ENCODE peak calls at places on chromosomes 1 and 21, in nine cellular contexts. One of them, this sample, is unnamed.

GRCh38 chr1:64745181-64745985 is 508 bp downstream of the RAVER2 start:
- DNase-seq in mesothelial cell of epicardium: peak
- DNase-seq in endothelial cell: peak
- DNase-seq in HCT116: no peak
- DNase-seq in HFF-Myc: peak
- DNase-seq in pancreas: no peak
- DNase-seq in progenitor cell of endocrine pancreas: peak
- DNase-seq in foreskin fibroblast: no peak
- DNase-seq in IMR-90: no peak
- DNase-seq in this sample: peak

GRCh38 chr21:17461014-17461413 is 51.8 kb upstream of the CXADR start:
- DNase-seq in HCT116: no peak
- DNase-seq in HFF-Myc: peak
- DNase-seq in progenitor cell of endocrine pancreas: no peak
- DNase-seq in mesothelial cell of epicardium: no peak
- DNase-seq in pancreas: no peak
- DNase-seq in endothelial cell: no peak
- DNase-seq in IMR-90: peak
- DNase-seq in foreskin fibroblast: peak
- DNase-seq in this sample: no peak

GRCh38 chr1:26627959-26628358 is 67.9 kb upstream of the ARID1A start:
- DNase-seq in foreskin fibroblast: no peak
- DNase-seq in progenitor cell of endocrine pancreas: no peak
- DNase-seq in HFF-Myc: no peak
- DNase-seq in IMR-90: no peak
- DNase-seq in pancreas: no peak
- DNase-seq in mesothelial cell of epicardium: no peak
- DNase-seq in HCT116: no peak
- DNase-seq in endothelial cell: no peak
- DNase-seq in this sample: no peak

GRCh38 chr1:66372522-66373071 is 161.4 kb upstream of the SGIP1 start:
- DNase-seq in HCT116: no peak
- DNase-seq in endothelial cell: no peak
- DNase-seq in HFF-Myc: no peak
- DNase-seq in foreskin fibroblast: no peak
- DNase-seq in mesothelial cell of epicardium: no peak
- DNase-seq in pancreas: no peak
- DNase-seq in IMR-90: no peak
- DNase-seq in progenitor cell of endocrine pancreas: no peak
- DNase-seq in this sample: no peak

GRCh38 chr1:151504252-151504651 is 6.9 kb upstream of the CGN start:
- DNase-seq in progenitor cell of endocrine pancreas: no peak
- DNase-seq in foreskin fibroblast: no peak
- DNase-seq in mesothelial cell of epicardium: no peak
- DNase-seq in IMR-90: no peak
- DNase-seq in HFF-Myc: no peak
- DNase-seq in endothelial cell: no peak
- DNase-seq in HCT116: no peak
- DNase-seq in pancreas: no peak
- DNase-seq in this sample: no peak

GRCh38 chr1:75233302-75233929 is 99.2 kb downstream of the LHX8 start:
- DNase-seq in HFF-Myc: peak
- DNase-seq in mesothelial cell of epicardium: no peak
- DNase-seq in endothelial cell: peak
- DNase-seq in foreskin fibroblast: peak
- DNase-seq in HCT116: peak
- DNase-seq in pancreas: no peak
- DNase-seq in progenitor cell of endocrine pancreas: no peak
- DNase-seq in IMR-90: peak
- DNase-seq in this sample: no peak

GRCh38 chr1:112735752-112736151 is 20.6 kb upstream of the PPM1J start:
- DNase-seq in foreskin fibroblast: peak
- DNase-seq in HCT116: peak
- DNase-seq in endothelial cell: no peak
- DNase-seq in mesothelial cell of epicardium: no peak
- DNase-seq in pancreas: no peak
- DNase-seq in progenitor cell of endocrine pancreas: no peak
- DNase-seq in IMR-90: peak
- DNase-seq in HFF-Myc: peak
- DNase-seq in this sample: no peak

GRCh38 chr1:19329611-19330010 is 17.5 kb downstream of the SLC66A1 start:
- DNase-seq in HFF-Myc: no peak
- DNase-seq in mesothelial cell of epicardium: no peak
- DNase-seq in endothelial cell: no peak
- DNase-seq in pancreas: no peak
- DNase-seq in foreskin fibroblast: peak
- DNase-seq in IMR-90: no peak
- DNase-seq in progenitor cell of endocrine pancreas: no peak
- DNase-seq in HCT116: no peak
- DNase-seq in this sample: no peak

GRCh38 chr1:12083766-12084165 is 20.7 kb downstream of the TNFRSF8 start:
- DNase-seq in progenitor cell of endocrine pancreas: no peak
- DNase-seq in IMR-90: peak
- DNase-seq in HCT116: no peak
- DNase-seq in foreskin fibroblast: peak
- DNase-seq in pancreas: no peak
- DNase-seq in mesothelial cell of epicardium: no peak
- DNase-seq in HFF-Myc: no peak
- DNase-seq in endothelial cell: no peak
- DNase-seq in this sample: no peak

DNA sequence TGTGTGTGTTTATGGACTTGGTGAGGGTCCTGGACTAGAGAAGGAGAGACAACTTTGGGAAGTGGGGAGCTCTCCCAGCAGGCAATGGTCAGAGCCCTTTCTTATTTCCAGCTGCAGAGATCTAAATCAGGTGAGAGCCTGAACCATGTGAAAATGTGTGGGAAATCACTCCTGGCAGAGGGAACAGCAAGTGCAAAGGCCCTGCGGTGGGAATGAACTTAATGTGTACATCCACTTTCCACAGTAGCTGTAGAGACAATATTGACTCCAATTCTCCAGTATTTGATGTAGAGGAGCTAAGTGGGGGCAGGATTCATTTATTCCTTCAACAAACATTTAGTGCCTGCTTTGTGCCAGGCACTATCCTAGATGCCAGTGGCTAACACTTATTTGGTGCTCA is 14.7 kb upstream of the POU3F1 start:
- DNase-seq in HFF-Myc: no peak
- DNase-seq in IMR-90: no peak
- DNase-seq in endothelial cell: no peak
- DNase-seq in foreskin fibroblast: no peak
- DNase-seq in pancreas: no peak
- DNase-seq in mesothelial cell of epicardium: no peak
- DNase-seq in HCT116: no peak
- DNase-seq in progenitor cell of endocrine pancreas: no peak
- DNase-seq in this sample: no peak
- TF ChIP-seq CTCF in HFF-Myc: no peak
- TF ChIP-seq CTCF in IMR-90: no peak
- TF ChIP-seq CTCF in endothelial cell: no peak
- TF ChIP-seq CTCF in foreskin fibroblast: no peak
- TF ChIP-seq CTCF in pancreas: no peak
- TF ChIP-seq CTCF in mesothelial cell of epicardium: no peak
- TF ChIP-seq CTCF in HCT116: no peak
- TF ChIP-seq CTCF in progenitor cell of endocrine pancreas: no peak
- TF ChIP-seq CTCF in this sample: no peak

GRCh38 chr1:60425528-60425927 is 352.0 kb upstream of the C1orf87 start:
- DNase-seq in progenitor cell of endocrine pancreas: no peak
- DNase-seq in HCT116: peak
- DNase-seq in mesothelial cell of epicardium: no peak
- DNase-seq in IMR-90: no peak
- DNase-seq in endothelial cell: peak
- DNase-seq in foreskin fibroblast: peak
- DNase-seq in HFF-Myc: peak
- DNase-seq in pancreas: no peak
- DNase-seq in this sample: no peak
- TF ChIP-seq CTCF in progenitor cell of endocrine pancreas: peak
- TF ChIP-seq CTCF in HCT116: peak
- TF ChIP-seq CTCF in mesothelial cell of epicardium: no peak
- TF ChIP-seq CTCF in IMR-90: no peak
- TF ChIP-seq CTCF in endothelial cell: peak
- TF ChIP-seq CTCF in foreskin fibroblast: peak
- TF ChIP-seq CTCF in HFF-Myc: peak
- TF ChIP-seq CTCF in pancreas: no peak
- TF ChIP-seq CTCF in this sample: peak

DNA sequence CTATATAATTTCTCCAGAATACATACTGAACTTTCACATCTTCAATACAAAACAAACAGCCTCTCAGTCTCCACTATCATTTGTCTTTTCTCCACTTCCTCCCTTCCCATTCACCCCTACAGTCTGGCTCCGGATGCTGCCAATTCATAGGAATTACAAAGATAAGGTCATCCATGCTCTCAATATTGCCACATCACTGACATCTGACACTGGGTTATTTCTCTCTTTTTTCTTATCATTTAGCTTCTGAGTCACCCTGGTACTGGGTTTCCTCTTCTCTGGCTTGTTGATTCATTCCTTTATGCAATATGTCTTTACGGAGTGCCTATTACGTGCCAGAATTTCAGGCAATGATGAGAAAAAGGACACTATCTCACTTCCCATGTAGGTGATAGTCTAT is 3.1 kb upstream of the SH3BP5L start:
- DNase-seq in HCT116: no peak
- DNase-seq in progenitor cell of endocrine pancreas: no peak
- DNase-seq in foreskin fibroblast: peak
- DNase-seq in HFF-Myc: no peak
- DNase-seq in pancreas: no peak
- DNase-seq in mesothelial cell of epicardium: no peak
- DNase-seq in endothelial cell: no peak
- DNase-seq in IMR-90: peak
- DNase-seq in this sample: no peak
- TF ChIP-seq CTCF in HCT116: no peak
- TF ChIP-seq CTCF in progenitor cell of endocrine pancreas: no peak
- TF ChIP-seq CTCF in foreskin fibroblast: no peak
- TF ChIP-seq CTCF in HFF-Myc: no peak
- TF ChIP-seq CTCF in pancreas: no peak
- TF ChIP-seq CTCF in mesothelial cell of epicardium: no peak
- TF ChIP-seq CTCF in endothelial cell: no peak
- TF ChIP-seq CTCF in IMR-90: no peak
- TF ChIP-seq CTCF in this sample: no peak

GRCh38 chr1:24155011-24155782 is 12.3 kb upstream of the IL22RA1 start:
- DNase-seq in pancreas: peak
- DNase-seq in HCT116: peak
- DNase-seq in endothelial cell: peak
- DNase-seq in HFF-Myc: no peak
- DNase-seq in IMR-90: no peak
- DNase-seq in mesothelial cell of epicardium: no peak
- DNase-seq in foreskin fibroblast: no peak
- DNase-seq in progenitor cell of endocrine pancreas: no peak
- DNase-seq in this sample: no peak
- TF ChIP-seq CTCF in pancreas: peak
- TF ChIP-seq CTCF in HCT116: peak
- TF ChIP-seq CTCF in endothelial cell: peak
- TF ChIP-seq CTCF in HFF-Myc: peak
- TF ChIP-seq CTCF in IMR-90: no peak
- TF ChIP-seq CTCF in mesothelial cell of epicardium: no peak
- TF ChIP-seq CTCF in foreskin fibroblast: no peak
- TF ChIP-seq CTCF in progenitor cell of endocrine pancreas: peak
- TF ChIP-seq CTCF in this sample: peak

GRCh38 chr1:3846521-3846920 is 10.5 kb downstream of the CEP104 start:
- DNase-seq in HCT116: no peak
- DNase-seq in HFF-Myc: no peak
- DNase-seq in endothelial cell: no peak
- DNase-seq in IMR-90: no peak
- DNase-seq in foreskin fibroblast: no peak
- DNase-seq in progenitor cell of endocrine pancreas: no peak
- DNase-seq in mesothelial cell of epicardium: no peak
- DNase-seq in pancreas: no peak
- DNase-seq in this sample: no peak
- TF ChIP-seq CTCF in HCT116: no peak
- TF ChIP-seq CTCF in HFF-Myc: no peak
- TF ChIP-seq CTCF in endothelial cell: no peak
- TF ChIP-seq CTCF in IMR-90: no peak
- TF ChIP-seq CTCF in foreskin fibroblast: no peak
- TF ChIP-seq CTCF in progenitor cell of endocrine pancreas: no peak
- TF ChIP-seq CTCF in mesothelial cell of epicardium: no peak
- TF ChIP-seq CTCF in pancreas: no peak
- TF ChIP-seq CTCF in this sample: no peak

GRCh38 chr1:58785424-58786058 is 1.7 kb upstream of the JUN start:
- DNase-seq in IMR-90: peak
- DNase-seq in endothelial cell: no peak
- DNase-seq in progenitor cell of endocrine pancreas: peak
- DNase-seq in foreskin fibroblast: peak
- DNase-seq in HCT116: no peak
- DNase-seq in HFF-Myc: no peak
- DNase-seq in pancreas: peak
- DNase-seq in mesothelial cell of epicardium: peak
- DNase-seq in this sample: peak
- TF ChIP-seq CTCF in IMR-90: no peak
- TF ChIP-seq CTCF in endothelial cell: no peak
- TF ChIP-seq CTCF in progenitor cell of endocrine pancreas: peak
- TF ChIP-seq CTCF in foreskin fibroblast: no peak
- TF ChIP-seq CTCF in HCT116: no peak
- TF ChIP-seq CTCF in HFF-Myc: no peak
- TF ChIP-seq CTCF in pancreas: peak
- TF ChIP-seq CTCF in mesothelial cell of epicardium: no peak
- TF ChIP-seq CTCF in this sample: peak

DNA sequence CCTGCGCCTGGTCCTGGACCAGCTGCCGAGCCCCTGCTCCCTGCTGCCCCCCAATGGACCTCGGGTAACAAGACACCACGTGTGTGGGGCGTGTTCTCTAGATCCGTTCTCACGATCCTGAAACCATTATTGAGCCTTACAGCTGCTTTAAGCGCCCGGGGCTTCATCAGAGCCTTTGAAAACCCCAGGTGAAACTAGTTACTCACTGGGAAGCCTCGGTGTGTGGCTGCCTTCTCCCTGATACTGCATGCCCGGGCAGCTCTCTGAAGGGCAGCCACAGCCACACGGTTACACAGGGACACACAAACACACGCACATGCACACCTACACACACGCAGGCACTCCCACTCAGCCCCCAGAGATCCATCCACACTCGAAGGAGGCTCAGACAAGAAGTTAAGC is 5.3 kb downstream of the HES2 start:
- DNase-seq in endothelial cell: peak
- DNase-seq in HFF-Myc: peak
- DNase-seq in mesothelial cell of epicardium: no peak
- DNase-seq in pancreas: no peak
- DNase-seq in IMR-90: peak
- DNase-seq in progenitor cell of endocrine pancreas: no peak
- DNase-seq in foreskin fibroblast: peak
- DNase-seq in HCT116: peak
- DNase-seq in this sample: no peak
- TF ChIP-seq CTCF in endothelial cell: peak
- TF ChIP-seq CTCF in HFF-Myc: peak
- TF ChIP-seq CTCF in mesothelial cell of epicardium: no peak
- TF ChIP-seq CTCF in pancreas: no peak
- TF ChIP-seq CTCF in IMR-90: peak
- TF ChIP-seq CTCF in progenitor cell of endocrine pancreas: peak
- TF ChIP-seq CTCF in foreskin fibroblast: peak
- TF ChIP-seq CTCF in HCT116: peak
- TF ChIP-seq CTCF in this sample: peak

This sample was measured in nephron progenitor cell.